ENCODE peak calls at places on chromosomes 11 and 22, in nine cellular contexts. One of them, this sample, is unnamed.

GRCh38 chr22:33240901-33241300 is 182.7 kb upstream of the SYN3 start:
- DNase-seq in K562: no peak
- DNase-seq in H1: no peak
- DNase-seq in A549: no peak
- DNase-seq in ovary: no peak
- DNase-seq in sigmoid colon: no peak
- DNase-seq in transverse colon: no peak
- DNase-seq in stomach: no peak
- DNase-seq in GM12878: no peak
- DNase-seq in this sample: no peak

GRCh38 chr11:62461740-62462522 is 43.1 kb downstream of the SCGB1A1 start:
- DNase-seq in ovary: no peak
- DNase-seq in K562: peak
- DNase-seq in transverse colon: peak
- DNase-seq in stomach: no peak
- DNase-seq in GM12878: no peak
- DNase-seq in H1: no peak
- DNase-seq in A549: no peak
- DNase-seq in sigmoid colon: no peak
- DNase-seq in this sample: no peak

GRCh38 chr11:76717369-76717768 is 46.8 kb upstream of the LRRC32 start:
- DNase-seq in transverse colon: no peak
- DNase-seq in H1: no peak
- DNase-seq in A549: no peak
- DNase-seq in sigmoid colon: no peak
- DNase-seq in GM12878: no peak
- DNase-seq in ovary: no peak
- DNase-seq in K562: no peak
- DNase-seq in stomach: no peak
- DNase-seq in this sample: no peak

GRCh38 chr11:104333977-104334376 is 170.0 kb upstream of the PDGFD start:
- DNase-seq in sigmoid colon: no peak
- DNase-seq in GM12878: no peak
- DNase-seq in H1: no peak
- DNase-seq in A549: no peak
- DNase-seq in K562: no peak
- DNase-seq in transverse colon: no peak
- DNase-seq in stomach: no peak
- DNase-seq in ovary: no peak
- DNase-seq in this sample: no peak

GRCh38 chr11:99275521-99275920 is 254.8 kb downstream of the CNTN5 start:
- DNase-seq in transverse colon: no peak
- DNase-seq in stomach: no peak
- DNase-seq in sigmoid colon: no peak
- DNase-seq in K562: no peak
- DNase-seq in ovary: no peak
- DNase-seq in H1: no peak
- DNase-seq in GM12878: no peak
- DNase-seq in A549: no peak
- DNase-seq in this sample: no peak

GRCh38 chr22:34414467-34415440 is 494.5 kb upstream of the LARGE1 start:
- DNase-seq in sigmoid colon: no peak
- DNase-seq in ovary: no peak
- DNase-seq in H1: peak
- DNase-seq in transverse colon: peak
- DNase-seq in stomach: no peak
- DNase-seq in A549: peak
- DNase-seq in GM12878: peak
- DNase-seq in K562: peak
- DNase-seq in this sample: no peak

GRCh38 chr11:56846631-56847400 is 98.3 kb upstream of the OR9G4 start:
- DNase-seq in sigmoid colon: no peak
- DNase-seq in A549: no peak
- DNase-seq in GM12878: no peak
- DNase-seq in transverse colon: no peak
- DNase-seq in ovary: no peak
- DNase-seq in H1: no peak
- DNase-seq in stomach: no peak
- DNase-seq in K562: no peak
- DNase-seq in this sample: no peak

GRCh38 chr22:40107244-40107643 is 70.5 kb upstream of the TNRC6B start:
- DNase-seq in H1: no peak
- DNase-seq in transverse colon: no peak
- DNase-seq in stomach: no peak
- DNase-seq in A549: no peak
- DNase-seq in GM12878: no peak
- DNase-seq in ovary: no peak
- DNase-seq in sigmoid colon: no peak
- DNase-seq in K562: no peak
- DNase-seq in this sample: no peak

GRCh38 chr11:102831128-102831708 is 12.2 kb downstream of the MMP3 start:
- DNase-seq in GM12878: no peak
- DNase-seq in sigmoid colon: peak
- DNase-seq in ovary: no peak
- DNase-seq in transverse colon: peak
- DNase-seq in stomach: no peak
- DNase-seq in H1: no peak
- DNase-seq in K562: no peak
- DNase-seq in A549: no peak
- DNase-seq in this sample: peak

GRCh38 chr11:33006010-33006409 is 9.7 kb upstream of the DEPDC7 start:
- DNase-seq in stomach: no peak
- DNase-seq in GM12878: no peak
- DNase-seq in A549: no peak
- DNase-seq in K562: no peak
- DNase-seq in ovary: no peak
- DNase-seq in H1: no peak
- DNase-seq in sigmoid colon: no peak
- DNase-seq in transverse colon: no peak
- DNase-seq in this sample: no peak

GRCh38 chr22:22927196-22927887 is 39.7 kb downstream of the IGLL5 start:
- DNase-seq in H1: no peak
- DNase-seq in transverse colon: no peak
- DNase-seq in A549: no peak
- DNase-seq in stomach: no peak
- DNase-seq in K562: peak
- DNase-seq in GM12878: no peak
- DNase-seq in ovary: no peak
- DNase-seq in sigmoid colon: no peak
- DNase-seq in this sample: no peak

GRCh38 chr11:81496566-81496965 is 1237.1 kb downstream of the FAM181B start:
- DNase-seq in sigmoid colon: no peak
- DNase-seq in stomach: no peak
- DNase-seq in K562: no peak
- DNase-seq in GM12878: no peak
- DNase-seq in A549: no peak
- DNase-seq in ovary: no peak
- DNase-seq in H1: no peak
- DNase-seq in transverse colon: no peak
- DNase-seq in this sample: no peak

GRCh38 chr22:42444060-42444904 is 12.1 kb upstream of the NFAM1 start:
- DNase-seq in GM12878: peak
- DNase-seq in A549: peak
- DNase-seq in sigmoid colon: peak
- DNase-seq in stomach: peak
- DNase-seq in K562: peak
- DNase-seq in ovary: peak
- DNase-seq in H1: no peak
- DNase-seq in transverse colon: peak
- DNase-seq in this sample: peak

GRCh38 chr11:23539556-23539955 is 679.3 kb upstream of the CCDC179 start:
- DNase-seq in A549: no peak
- DNase-seq in transverse colon: no peak
- DNase-seq in GM12878: no peak
- DNase-seq in K562: no peak
- DNase-seq in stomach: no peak
- DNase-seq in ovary: no peak
- DNase-seq in sigmoid colon: no peak
- DNase-seq in H1: no peak
- DNase-seq in this sample: no peak

GRCh38 chr11:75371930-75372876 is 20.7 kb upstream of the ARRB1 start:
- DNase-seq in H1: no peak
- DNase-seq in GM12878: no peak
- DNase-seq in A549: peak
- DNase-seq in sigmoid colon: no peak
- DNase-seq in transverse colon: peak
- DNase-seq in stomach: no peak
- DNase-seq in ovary: no peak
- DNase-seq in K562: no peak
- DNase-seq in this sample: no peak
- H3K27ac ChIP-seq in H1: no peak
- H3K27ac ChIP-seq in GM12878: no peak
- H3K27ac ChIP-seq in A549: peak
- H3K27ac ChIP-seq in sigmoid colon: no peak
- H3K27ac ChIP-seq in transverse colon: peak
- H3K27ac ChIP-seq in stomach: peak
- H3K27ac ChIP-seq in ovary: no peak
- H3K27ac ChIP-seq in K562: no peak
- H3K27ac ChIP-seq in this sample: peak

GRCh38 chr11:20458905-20459632 is 71.6 kb downstream of the PRMT3 start:
- DNase-seq in A549: no peak
- DNase-seq in GM12878: no peak
- DNase-seq in H1: no peak
- DNase-seq in sigmoid colon: no peak
- DNase-seq in stomach: no peak
- DNase-seq in ovary: no peak
- DNase-seq in transverse colon: no peak
- DNase-seq in K562: peak
- DNase-seq in this sample: no peak
- TF ChIP-seq EP300 in A549: no peak
- TF ChIP-seq EP300 in GM12878: no peak
- TF ChIP-seq EP300 in H1: no peak
- TF ChIP-seq EP300 in sigmoid colon: no peak
- TF ChIP-seq EP300 in stomach: no peak
- TF ChIP-seq EP300 in ovary: no peak
- TF ChIP-seq EP300 in transverse colon: no peak
- TF ChIP-seq EP300 in K562: peak
- TF ChIP-seq EP300 in this sample: no peak

GRCh38 chr11:75406338-75406777 is 7.0 kb downstream of the RPS3 start:
- DNase-seq in stomach: no peak
- DNase-seq in A549: no peak
- DNase-seq in K562: peak
- DNase-seq in ovary: no peak
- DNase-seq in GM12878: no peak
- DNase-seq in transverse colon: no peak
- DNase-seq in sigmoid colon: no peak
- DNase-seq in H1: no peak
- DNase-seq in this sample: no peak
- TF ChIP-seq POLR2A in stomach: no peak
- TF ChIP-seq POLR2A in A549: no peak
- TF ChIP-seq POLR2A in K562: peak
- TF ChIP-seq POLR2A in ovary: no peak
- TF ChIP-seq POLR2A in GM12878: no peak
- TF ChIP-seq POLR2A in transverse colon: no peak
- TF ChIP-seq POLR2A in sigmoid colon: no peak
- TF ChIP-seq POLR2A in H1: no peak
- TF ChIP-seq POLR2A in this sample: no peak

DNA sequence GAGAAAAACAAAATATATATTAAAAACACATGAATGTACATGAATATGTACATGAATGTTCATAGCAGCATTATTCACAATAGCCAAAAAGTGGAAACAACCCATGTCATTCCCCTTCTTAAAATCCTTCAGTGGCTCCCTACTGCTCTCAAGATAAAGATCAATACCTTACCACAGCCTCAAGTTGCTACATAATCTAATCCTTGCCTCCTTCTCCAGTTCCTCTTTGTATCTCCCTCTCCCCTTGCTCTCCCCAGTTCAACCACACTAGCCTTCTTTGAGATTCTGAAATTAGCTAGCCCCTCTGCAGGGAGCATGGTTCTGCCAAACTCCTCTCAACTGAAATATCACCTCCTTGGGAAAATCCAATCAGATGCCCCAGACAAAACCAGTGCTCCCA is 28.1 kb downstream of the MTMR2 start:
- DNase-seq in sigmoid colon: no peak
- DNase-seq in K562: no peak
- DNase-seq in stomach: no peak
- DNase-seq in transverse colon: no peak
- DNase-seq in GM12878: no peak
- DNase-seq in A549: no peak
- DNase-seq in H1: no peak
- DNase-seq in ovary: no peak
- DNase-seq in this sample: no peak
- H3K27ac ChIP-seq in sigmoid colon: no peak
- H3K27ac ChIP-seq in K562: no peak
- H3K27ac ChIP-seq in stomach: no peak
- H3K27ac ChIP-seq in transverse colon: no peak
- H3K27ac ChIP-seq in GM12878: no peak
- H3K27ac ChIP-seq in A549: no peak
- H3K27ac ChIP-seq in H1: no peak
- H3K27ac ChIP-seq in ovary: no peak
- H3K27ac ChIP-seq in this sample: no peak

GRCh38 chr11:4916581-4916980 is 2.6 kb downstream of the OR51G2 start:
- DNase-seq in H1: no peak
- DNase-seq in GM12878: no peak
- DNase-seq in A549: no peak
- DNase-seq in sigmoid colon: no peak
- DNase-seq in stomach: no peak
- DNase-seq in K562: no peak
- DNase-seq in ovary: no peak
- DNase-seq in transverse colon: no peak
- DNase-seq in this sample: no peak
- TF ChIP-seq EP300 in H1: no peak
- TF ChIP-seq EP300 in GM12878: no peak
- TF ChIP-seq EP300 in A549: no peak
- TF ChIP-seq EP300 in sigmoid colon: no peak
- TF ChIP-seq EP300 in stomach: no peak
- TF ChIP-seq EP300 in K562: no peak
- TF ChIP-seq EP300 in ovary: no peak
- TF ChIP-seq EP300 in transverse colon: no peak
- TF ChIP-seq EP300 in this sample: no peak

DNA sequence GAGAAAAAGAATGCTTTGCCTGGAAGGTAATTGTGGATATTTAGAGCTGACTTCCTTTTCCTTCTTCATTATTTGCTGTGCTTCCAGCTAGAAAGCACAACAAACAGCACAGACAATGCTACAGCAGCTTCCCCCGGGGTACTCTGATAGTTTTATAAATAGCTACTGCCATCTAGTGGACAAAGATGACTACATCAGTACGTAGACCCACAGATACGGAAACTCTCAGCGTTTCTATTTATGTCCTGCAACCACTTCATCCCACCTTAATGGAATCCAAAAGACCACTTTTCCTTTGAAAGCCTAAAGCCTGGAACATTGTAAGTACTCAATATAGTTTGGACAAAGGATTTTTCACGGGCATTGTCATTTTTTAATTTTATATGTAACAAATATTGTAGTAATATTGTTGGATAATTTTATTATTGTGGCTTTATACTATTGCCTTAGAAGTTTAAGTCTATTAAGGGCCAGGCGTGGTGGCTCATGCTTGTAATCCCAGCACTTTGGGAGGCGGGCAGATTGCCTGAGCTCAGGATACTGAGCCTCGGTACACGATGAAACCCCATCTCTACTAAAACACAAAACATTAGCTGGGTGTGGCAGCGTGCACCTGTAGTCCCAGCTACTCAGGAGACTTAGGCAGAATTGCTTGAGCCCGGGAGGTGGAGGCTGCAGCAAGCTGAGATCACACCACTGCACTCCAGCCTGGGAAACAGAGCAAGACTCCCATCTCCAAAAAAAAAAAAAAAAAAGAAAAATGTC is 7.5 kb downstream of the HSPA8 start:
- DNase-seq in ovary: no peak
- DNase-seq in A549: peak
- DNase-seq in K562: peak
- DNase-seq in sigmoid colon: no peak
- DNase-seq in stomach: no peak
- DNase-seq in H1: no peak
- DNase-seq in transverse colon: no peak
- DNase-seq in GM12878: no peak
- DNase-seq in this sample: no peak
- TF ChIP-seq POLR2A in ovary: no peak
- TF ChIP-seq POLR2A in A549: no peak
- TF ChIP-seq POLR2A in K562: peak
- TF ChIP-seq POLR2A in sigmoid colon: no peak
- TF ChIP-seq POLR2A in stomach: no peak
- TF ChIP-seq POLR2A in H1: peak
- TF ChIP-seq POLR2A in transverse colon: no peak
- TF ChIP-seq POLR2A in GM12878: no peak
- TF ChIP-seq POLR2A in this sample: no peak

This sample was measured in tibial nerve.